ENCODE peak calls at places on chromosomes 2 and 18, in four cellular contexts. P is GM20000, C is HFF-Myc, O is Peyer's patch. D is an unnamed sample.
A peak's percentile ranks its signal among the peaks of the same experiment; 100 is the strongest.

GRCh38 chr18:59272971-59273935 is at the start of gene RAX:
- DNase-seq in P (peak; percentile 80), O (no peak), C (no peak), D (no peak)

GRCh38 chr2:112794131-112794733 is 9.9 kb upstream of the IL1A start:
- DNase-seq in P (peak; percentile 39), C (peak; percentile 58), O (no peak), D (peak; percentile 82)

GRCh38 chr2:162989507-162989906 is 150.9 kb upstream of the KCNH7 start:
- DNase-seq in C (no peak), O (no peak), P (no peak), D (peak; percentile 27)

GRCh38 chr18:70333757-70334156 is 44.9 kb downstream of the SOCS6 start:
- DNase-seq in P (no peak), C (no peak), O (no peak), D (no peak)

GRCh38 chr2:84849271-84849952 is 31.5 kb downstream of the TRABD2A start:
- DNase-seq in O (no peak), C (no peak), P (no peak), D (no peak)

GRCh38 chr2:96423866-96424265 is 81.3 kb downstream of the NEURL3 start:
- DNase-seq in C (no peak), O (no peak), P (no peak), D (no peak)

GRCh38 chr2:74707837-74708236 is 53.8 kb downstream of the SEMA4F start:
- DNase-seq in O (no peak), C (no peak), P (no peak), D (no peak)

GRCh38 chr2:3747032-3747654 is 43.8 kb downstream of the DCDC2C start:
- DNase-seq in P (no peak), O (no peak), C (no peak), D (no peak)

GRCh38 chr2:64914735-64915509 is 74.3 kb upstream of the SLC1A4 start:
- DNase-seq in O (no peak), C (peak; percentile 36), P (peak; percentile 70), D (no peak)

GRCh38 chr2:191304939-191305875 is 60.0 kb downstream of the MYO1B start:
- DNase-seq in O (no peak), C (peak; percentile 73), P (no peak), D (no peak)

GRCh38 chr2:74418312-74418711 is 3.1 kb downstream of the C2orf81 start:
- DNase-seq in O (no peak), P (no peak), C (no peak), D (no peak)

GRCh38 chr2:9699139-9699823 is 68.5 kb upstream of the YWHAQ start:
- DNase-seq in P (no peak), C (peak; percentile 47), O (no peak), D (no peak)

GRCh38 chr2:59774821-59775463 is 778.5 kb downstream of the BCL11A start:
- DNase-seq in P (no peak), O (no peak), C (no peak), D (no peak)

GRCh38 chr2:59777120-59777519 is 776.3 kb downstream of the BCL11A start:
- DNase-seq in O (no peak), C (no peak), P (no peak), D (no peak)

DNA sequence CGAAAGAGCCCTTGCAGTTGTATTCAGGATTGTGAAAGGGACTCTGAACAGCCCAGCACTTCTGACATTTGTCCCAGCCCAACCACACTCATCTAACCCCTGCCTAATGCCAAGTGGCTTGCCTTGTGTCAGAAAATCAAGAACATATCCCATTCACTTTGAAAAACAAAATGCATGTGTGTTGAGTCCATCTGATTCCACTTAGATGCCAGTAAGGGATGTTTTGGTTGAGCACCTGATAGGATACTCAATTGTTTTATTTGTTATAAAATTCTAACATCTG is 776.8 kb downstream of the BCL11A start:
- DNase-seq in C (no peak), O (no peak), P (no peak), D (no peak)
- TF ChIP-seq CTCF in C (no peak), O (no peak), P (no peak), D (no peak)

GRCh38 chr2:48205137-48205798 is 299.0 kb upstream of the FBXO11 start:
- DNase-seq in C (no peak), O (no peak), P (peak; percentile 39), D (no peak)
- TF ChIP-seq CTCF in C (no peak), O (no peak), P (no peak), D (no peak)

GRCh38 chr2:154507186-154507585 is 191.3 kb upstream of the KCNJ3 start:
- DNase-seq in C (no peak), O (no peak), P (no peak), D (no peak)
- TF ChIP-seq CTCF in C (no peak), O (no peak), P (no peak), D (no peak)

GRCh38 chr2:86240251-86240650 is 41.0 kb downstream of the MRPL35 start:
- DNase-seq in C (no peak), P (no peak), O (no peak), D (no peak)

GRCh38 chr2:86239745-86240144 is 40.5 kb downstream of the MRPL35 start:
- DNase-seq in C (no peak), P (no peak), O (no peak), D (no peak)

GRCh38 chr2:86241611-86242010 is 42.4 kb downstream of the MRPL35 start:
- DNase-seq in O (peak; percentile 64), P (no peak), C (no peak), D (no peak)

GRCh38 chr2:86243272-86243671 is 44.0 kb downstream of the MRPL35 start:
- DNase-seq in C (no peak), P (no peak), O (no peak), D (no peak)

GRCh38 chr2:86243950-86244733 is 44.9 kb downstream of the MRPL35 start:
- DNase-seq in O (no peak), P (peak; percentile 52), C (no peak), D (no peak)
- TF ChIP-seq CTCF in O (no peak), P (no peak), C (no peak), D (no peak)

GRCh38 chr2:127700527-127701192 is 637 bp upstream of the SFT2D3 start:
- DNase-seq in C (no peak), O (peak; percentile 85), P (peak; percentile 91), D (peak; percentile 86)

GRCh38 chr2:127698553-127699355 is 2.5 kb upstream of the SFT2D3 start:
- DNase-seq in C (no peak), P (peak; percentile 16), O (no peak), D (no peak)

GRCh38 chr2:127697482-127698180 is 3.7 kb upstream of the SFT2D3 start:
- DNase-seq in P (no peak), O (no peak), C (no peak), D (no peak)

GRCh38 chr2:127694986-127695385 is 6.3 kb upstream of the SFT2D3 start:
- DNase-seq in C (no peak), O (no peak), P (no peak), D (no peak)

DNA sequence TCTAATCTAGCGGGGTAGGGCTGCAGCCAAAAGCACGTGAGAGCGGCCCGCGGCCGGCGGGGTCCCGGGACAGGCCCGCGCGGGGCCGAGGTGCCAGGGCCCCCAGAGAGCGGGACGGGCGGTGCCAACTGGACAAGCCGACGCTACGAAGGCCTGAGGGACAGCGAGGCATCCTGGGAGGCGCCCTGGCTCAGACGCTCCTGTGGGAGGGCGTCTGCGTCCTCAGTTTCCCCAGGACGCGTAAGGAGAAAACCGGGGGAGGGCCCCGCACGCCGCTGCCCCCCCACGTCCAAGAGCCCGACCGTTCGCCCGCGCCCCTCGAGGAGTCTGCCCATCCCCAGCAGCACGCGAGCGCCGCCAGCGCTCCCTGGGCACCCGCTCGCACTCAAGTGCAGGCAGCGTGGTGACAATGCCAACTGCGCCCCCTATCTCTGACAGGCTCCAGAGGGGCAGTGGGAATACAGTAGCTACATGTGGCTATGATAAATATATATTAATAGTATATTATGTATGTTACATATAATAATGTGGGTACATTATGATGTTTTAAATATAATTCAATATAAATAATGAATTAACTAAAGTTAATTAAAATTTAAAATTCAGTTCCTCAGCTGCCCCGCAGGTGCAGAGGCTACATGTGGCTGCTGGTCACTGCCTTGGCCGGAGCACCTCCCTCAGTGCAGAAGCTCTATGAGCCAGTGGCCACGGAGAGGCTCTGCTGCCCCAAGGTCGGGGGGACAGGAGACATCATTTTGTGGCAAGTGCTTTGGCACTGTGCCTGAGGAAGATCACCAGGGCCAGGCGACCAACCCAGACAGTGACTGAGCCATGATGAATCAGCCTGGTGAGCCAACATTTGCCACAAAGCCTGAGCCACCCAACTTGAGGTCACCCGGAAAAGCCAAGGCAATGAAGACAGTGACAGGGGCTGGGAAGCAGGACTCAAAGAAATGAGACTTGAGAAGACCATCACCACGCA is 5.5 kb upstream of the SFT2D3 start:
- DNase-seq in P (peak; percentile 43), O (peak; percentile 72), C (no peak), D (peak; percentile 90)
- TF ChIP-seq CTCF in P (peak; percentile 9), O (peak; percentile 36), C (peak; percentile 48), D (peak; percentile 86)

GRCh38 chr2:11022064-11022463 is 110.3 kb downstream of the KCNF1 start:
- DNase-seq in C (no peak), O (no peak), P (no peak), D (no peak)
- TF ChIP-seq CTCF in C (peak; percentile 3), O (no peak), P (no peak), D (no peak)

D was measured in Calu3.